ENCODE peak calls at places on chromosomes 4 and X, in eight cellular contexts. One of them, this sample, is unnamed.

GRCh38 chrX:24026403-24026801 is 584 bp downstream of the KLHL15 start:
- DNase-seq in heart right ventricle: no peak
- DNase-seq in Calu3: no peak
- DNase-seq in stimulated activated CD4-positive, alpha-beta T cell treated with anti-CD3 and anti-CD28 coated beads, Interleukin-1b, Interleukin-23, amount 100 ng/mL, for 1 hour: no peak
- DNase-seq in anterior cingulate cortex: no peak
- DNase-seq in DMS153: no peak
- DNase-seq in lung: no peak
- DNase-seq in foreskin melanocyte: no peak
- DNase-seq in this sample: peak

GRCh38 chrX:3286196-3286920 is 60.1 kb downstream of the MXRA5 start:
- DNase-seq in heart right ventricle: no peak
- DNase-seq in Calu3: peak
- DNase-seq in stimulated activated CD4-positive, alpha-beta T cell treated with anti-CD3 and anti-CD28 coated beads, Interleukin-1b, Interleukin-23, amount 100 ng/mL, for 1 hour: no peak
- DNase-seq in anterior cingulate cortex: no peak
- DNase-seq in DMS153: no peak
- DNase-seq in lung: no peak
- DNase-seq in foreskin melanocyte: no peak
- DNase-seq in this sample: peak

GRCh38 chrX:154750301-154751120 is at the start of gene GAB3:
- DNase-seq in heart right ventricle: peak
- DNase-seq in Calu3: peak
- DNase-seq in stimulated activated CD4-positive, alpha-beta T cell treated with anti-CD3 and anti-CD28 coated beads, Interleukin-1b, Interleukin-23, amount 100 ng/mL, for 1 hour: no peak
- DNase-seq in anterior cingulate cortex: no peak
- DNase-seq in DMS153: peak
- DNase-seq in lung: no peak
- DNase-seq in foreskin melanocyte: no peak
- DNase-seq in this sample: peak

GRCh38 chrX:111264397-111264796 is 5.9 kb downstream of the CAPN6 start:
- DNase-seq in heart right ventricle: no peak
- DNase-seq in Calu3: no peak
- DNase-seq in stimulated activated CD4-positive, alpha-beta T cell treated with anti-CD3 and anti-CD28 coated beads, Interleukin-1b, Interleukin-23, amount 100 ng/mL, for 1 hour: no peak
- DNase-seq in anterior cingulate cortex: no peak
- DNase-seq in DMS153: no peak
- DNase-seq in lung: no peak
- DNase-seq in foreskin melanocyte: no peak
- DNase-seq in this sample: no peak

GRCh38 chrX:5842601-5843000 is 386.1 kb downstream of the NLGN4X start:
- DNase-seq in heart right ventricle: no peak
- DNase-seq in Calu3: no peak
- DNase-seq in stimulated activated CD4-positive, alpha-beta T cell treated with anti-CD3 and anti-CD28 coated beads, Interleukin-1b, Interleukin-23, amount 100 ng/mL, for 1 hour: no peak
- DNase-seq in anterior cingulate cortex: no peak
- DNase-seq in DMS153: no peak
- DNase-seq in lung: no peak
- DNase-seq in foreskin melanocyte: no peak
- DNase-seq in this sample: no peak

GRCh38 chrX:44314259-44314734 is 29.2 kb downstream of the EFHC2 start:
- DNase-seq in heart right ventricle: peak
- DNase-seq in Calu3: peak
- DNase-seq in stimulated activated CD4-positive, alpha-beta T cell treated with anti-CD3 and anti-CD28 coated beads, Interleukin-1b, Interleukin-23, amount 100 ng/mL, for 1 hour: no peak
- DNase-seq in anterior cingulate cortex: peak
- DNase-seq in DMS153: no peak
- DNase-seq in lung: no peak
- DNase-seq in foreskin melanocyte: peak
- DNase-seq in this sample: peak

GRCh38 chr4:17068885-17069284 is 170.4 kb upstream of the LDB2 start:
- DNase-seq in heart right ventricle: no peak
- DNase-seq in Calu3: no peak
- DNase-seq in stimulated activated CD4-positive, alpha-beta T cell treated with anti-CD3 and anti-CD28 coated beads, Interleukin-1b, Interleukin-23, amount 100 ng/mL, for 1 hour: no peak
- DNase-seq in anterior cingulate cortex: no peak
- DNase-seq in DMS153: no peak
- DNase-seq in lung: no peak
- DNase-seq in foreskin melanocyte: no peak
- DNase-seq in this sample: no peak

GRCh38 chr4:3107271-3108185 is 33.0 kb downstream of the HTT start:
- DNase-seq in heart right ventricle: no peak
- DNase-seq in Calu3: no peak
- DNase-seq in stimulated activated CD4-positive, alpha-beta T cell treated with anti-CD3 and anti-CD28 coated beads, Interleukin-1b, Interleukin-23, amount 100 ng/mL, for 1 hour: no peak
- DNase-seq in anterior cingulate cortex: no peak
- DNase-seq in DMS153: no peak
- DNase-seq in lung: no peak
- DNase-seq in foreskin melanocyte: peak
- DNase-seq in this sample: no peak

GRCh38 chrX:109839694-109840358 is 106.8 kb upstream of the ACSL4 start:
- DNase-seq in heart right ventricle: no peak
- DNase-seq in Calu3: no peak
- DNase-seq in stimulated activated CD4-positive, alpha-beta T cell treated with anti-CD3 and anti-CD28 coated beads, Interleukin-1b, Interleukin-23, amount 100 ng/mL, for 1 hour: no peak
- DNase-seq in anterior cingulate cortex: peak
- DNase-seq in DMS153: no peak
- DNase-seq in lung: no peak
- DNase-seq in foreskin melanocyte: no peak
- DNase-seq in this sample: peak

GRCh38 chrX:40146471-40147398 is 49.0 kb upstream of the BCOR start:
- DNase-seq in heart right ventricle: no peak
- DNase-seq in Calu3: peak
- DNase-seq in stimulated activated CD4-positive, alpha-beta T cell treated with anti-CD3 and anti-CD28 coated beads, Interleukin-1b, Interleukin-23, amount 100 ng/mL, for 1 hour: no peak
- DNase-seq in anterior cingulate cortex: peak
- DNase-seq in DMS153: no peak
- DNase-seq in lung: no peak
- DNase-seq in foreskin melanocyte: no peak
- DNase-seq in this sample: peak

GRCh38 chrX:140572724-140573123 is 67.9 kb upstream of the SOX3 start:
- DNase-seq in heart right ventricle: peak
- DNase-seq in Calu3: peak
- DNase-seq in stimulated activated CD4-positive, alpha-beta T cell treated with anti-CD3 and anti-CD28 coated beads, Interleukin-1b, Interleukin-23, amount 100 ng/mL, for 1 hour: no peak
- DNase-seq in anterior cingulate cortex: peak
- DNase-seq in DMS153: peak
- DNase-seq in lung: peak
- DNase-seq in foreskin melanocyte: peak
- DNase-seq in this sample: peak

GRCh38 chr4:23333556-23333945 is 556.3 kb downstream of the PPARGC1A start:
- DNase-seq in heart right ventricle: no peak
- DNase-seq in Calu3: no peak
- DNase-seq in stimulated activated CD4-positive, alpha-beta T cell treated with anti-CD3 and anti-CD28 coated beads, Interleukin-1b, Interleukin-23, amount 100 ng/mL, for 1 hour: no peak
- DNase-seq in anterior cingulate cortex: no peak
- DNase-seq in DMS153: no peak
- DNase-seq in lung: no peak
- DNase-seq in foreskin melanocyte: no peak
- DNase-seq in this sample: peak

GRCh38 chr4:96913437-96914075 is 1073.7 kb downstream of the PDHA2 start:
- DNase-seq in heart right ventricle: no peak
- DNase-seq in Calu3: no peak
- DNase-seq in stimulated activated CD4-positive, alpha-beta T cell treated with anti-CD3 and anti-CD28 coated beads, Interleukin-1b, Interleukin-23, amount 100 ng/mL, for 1 hour: no peak
- DNase-seq in anterior cingulate cortex: no peak
- DNase-seq in DMS153: no peak
- DNase-seq in lung: no peak
- DNase-seq in foreskin melanocyte: no peak
- DNase-seq in this sample: no peak

GRCh38 chr4:38704755-38705154 is 40.8 kb downstream of the KLF3 start:
- DNase-seq in heart right ventricle: no peak
- DNase-seq in Calu3: no peak
- DNase-seq in stimulated activated CD4-positive, alpha-beta T cell treated with anti-CD3 and anti-CD28 coated beads, Interleukin-1b, Interleukin-23, amount 100 ng/mL, for 1 hour: no peak
- DNase-seq in anterior cingulate cortex: no peak
- DNase-seq in DMS153: no peak
- DNase-seq in lung: no peak
- DNase-seq in foreskin melanocyte: no peak
- DNase-seq in this sample: no peak

GRCh38 chrX:24148535-24149345 is 789 bp upstream of the ZFX start:
- DNase-seq in heart right ventricle: peak
- DNase-seq in Calu3: no peak
- DNase-seq in stimulated activated CD4-positive, alpha-beta T cell treated with anti-CD3 and anti-CD28 coated beads, Interleukin-1b, Interleukin-23, amount 100 ng/mL, for 1 hour: no peak
- DNase-seq in anterior cingulate cortex: peak
- DNase-seq in DMS153: no peak
- DNase-seq in lung: peak
- DNase-seq in foreskin melanocyte: no peak
- DNase-seq in this sample: peak

GRCh38 chr4:83865417-83866150 is 329.7 kb downstream of the GPAT3 start:
- DNase-seq in heart right ventricle: no peak
- DNase-seq in Calu3: no peak
- DNase-seq in stimulated activated CD4-positive, alpha-beta T cell treated with anti-CD3 and anti-CD28 coated beads, Interleukin-1b, Interleukin-23, amount 100 ng/mL, for 1 hour: no peak
- DNase-seq in anterior cingulate cortex: no peak
- DNase-seq in DMS153: no peak
- DNase-seq in lung: no peak
- DNase-seq in foreskin melanocyte: no peak
- DNase-seq in this sample: no peak

GRCh38 chr4:41600243-41600642 is 62.3 kb downstream of the LIMCH1 start:
- DNase-seq in heart right ventricle: peak
- DNase-seq in Calu3: peak
- DNase-seq in stimulated activated CD4-positive, alpha-beta T cell treated with anti-CD3 and anti-CD28 coated beads, Interleukin-1b, Interleukin-23, amount 100 ng/mL, for 1 hour: no peak
- DNase-seq in anterior cingulate cortex: no peak
- DNase-seq in DMS153: no peak
- DNase-seq in lung: no peak
- DNase-seq in foreskin melanocyte: no peak
- DNase-seq in this sample: no peak

GRCh38 chr4:83356899-83357661 is 22.4 kb upstream of the HPSE start:
- DNase-seq in heart right ventricle: no peak
- DNase-seq in Calu3: no peak
- DNase-seq in stimulated activated CD4-positive, alpha-beta T cell treated with anti-CD3 and anti-CD28 coated beads, Interleukin-1b, Interleukin-23, amount 100 ng/mL, for 1 hour: no peak
- DNase-seq in anterior cingulate cortex: no peak
- DNase-seq in DMS153: no peak
- DNase-seq in lung: no peak
- DNase-seq in foreskin melanocyte: peak
- DNase-seq in this sample: peak

GRCh38 chr4:115850799-115851509 is 737.5 kb upstream of the NDST4 start:
- DNase-seq in heart right ventricle: no peak
- DNase-seq in Calu3: no peak
- DNase-seq in stimulated activated CD4-positive, alpha-beta T cell treated with anti-CD3 and anti-CD28 coated beads, Interleukin-1b, Interleukin-23, amount 100 ng/mL, for 1 hour: no peak
- DNase-seq in anterior cingulate cortex: no peak
- DNase-seq in DMS153: no peak
- DNase-seq in lung: no peak
- DNase-seq in foreskin melanocyte: no peak
- DNase-seq in this sample: no peak

GRCh38 chr4:26161030-26161824 is 159.6 kb upstream of the RBPJ start:
- DNase-seq in heart right ventricle: no peak
- DNase-seq in Calu3: peak
- DNase-seq in stimulated activated CD4-positive, alpha-beta T cell treated with anti-CD3 and anti-CD28 coated beads, Interleukin-1b, Interleukin-23, amount 100 ng/mL, for 1 hour: no peak
- DNase-seq in anterior cingulate cortex: no peak
- DNase-seq in DMS153: no peak
- DNase-seq in lung: no peak
- DNase-seq in foreskin melanocyte: no peak
- DNase-seq in this sample: no peak

GRCh38 chrX:113551919-113552318 is 711.3 kb upstream of the AMOT start:
- DNase-seq in heart right ventricle: no peak
- DNase-seq in Calu3: no peak
- DNase-seq in stimulated activated CD4-positive, alpha-beta T cell treated with anti-CD3 and anti-CD28 coated beads, Interleukin-1b, Interleukin-23, amount 100 ng/mL, for 1 hour: no peak
- DNase-seq in anterior cingulate cortex: no peak
- DNase-seq in DMS153: no peak
- DNase-seq in lung: no peak
- DNase-seq in foreskin melanocyte: peak
- DNase-seq in this sample: no peak